ENCODE peak calls at places on chromosome 20, in eight cellular contexts. F is fibroblast of mammary gland, H is germinal center, L is activated gamma-delta T cell treated with Interleukin-2 at 50 U/mL for 16 hours, P is NCI-H2081 treated with DMSO at 0.1 percent for 48 hours, U is lung microvascular endothelial cell, O is ELR, B is breast epithelium. R is an unnamed sample.

GRCh38 chr20:3728876-3729275 is 3.6 kb upstream of the HSPA12B start:
- DNase-seq in B (no peak), O (no peak), L (no peak), F (no peak), U (no peak), P (no peak), H (no peak), R (no peak)

GRCh38 chr20:50284811-50285375 is 94.3 kb downstream of the CEBPB start:
- DNase-seq in O (peak), L (no peak), B (no peak), F (no peak), U (peak), H (no peak), P (no peak), R (no peak)

GRCh38 chr20:37506166-37506725 is 14.8 kb upstream of the NNAT start:
- DNase-seq in B (no peak), F (no peak), U (no peak), P (no peak), L (no peak), H (no peak), O (no peak), R (no peak)

GRCh38 chr20:35601021-35601973 is 14.3 kb upstream of the SPAG4 start:
- DNase-seq in O (peak), U (peak), B (peak), P (no peak), L (peak), F (peak), H (peak), R (peak)

GRCh38 chr20:20677186-20677585 is 35.3 kb downstream of the RALGAPA2 start:
- DNase-seq in L (no peak), P (no peak), H (no peak), F (peak), B (no peak), U (peak), O (no peak), R (no peak)

GRCh38 chr20:43293068-43293786 is 103.5 kb upstream of the PTPRT start:
- DNase-seq in F (no peak), L (no peak), O (no peak), P (no peak), U (no peak), H (no peak), B (no peak), R (no peak)

GRCh38 chr20:44166008-44166407 is 21.0 kb downstream of the JPH2 start:
- DNase-seq in B (no peak), U (no peak), F (peak), P (no peak), L (no peak), O (peak), H (no peak), R (no peak)

GRCh38 chr20:8642247-8642646 is 426.6 kb upstream of the PLCB4 start:
- DNase-seq in L (no peak), H (no peak), F (no peak), B (no peak), U (no peak), P (no peak), O (no peak), R (no peak)

GRCh38 chr20:24972341-24972740 is 20.2 kb downstream of the APMAP start:
- DNase-seq in F (no peak), U (no peak), O (no peak), H (no peak), B (no peak), L (no peak), P (no peak), R (no peak)

R was measured in Peyer's patch.